ENCODE peak calls at places on chromosome 15, in eight cellular contexts. X is retina; W is kidney glomerular epithelial cell; L is activated CD8-positive, alpha-beta memory T cell treated with anti-CD3 and anti-CD28 coated beads for 1 hour; N is activated gamma-delta T cell treated with anti-CD3 and anti-CD28 coated beads, Interleukin-2, amount 50 U/mL, for 16 hours; M is amniotic stem cell; J is H9; C is memory B cell. V is an unnamed sample.

GRCh38 chr15:82936966-82937647 is 15.4 kb downstream of the HOMER2 start:
- DNase-seq in X (no peak), W (peak), L (no peak), N (no peak), M (no peak), J (no peak), C (no peak), V (no peak)

GRCh38 chr15:59738676-59739075 is 49.6 kb upstream of the BNIP2 start:
- DNase-seq in X (no peak), W (no peak), L (no peak), N (no peak), M (no peak), J (no peak), C (no peak), V (no peak)

GRCh38 chr15:45634442-45635190 is at the start of gene SQOR:
- DNase-seq in X (no peak), W (peak), L (peak), N (peak), M (no peak), J (peak), C (peak), V (peak)

GRCh38 chr15:60396964-60397771 is 618 bp downstream of the ANXA2 start:
- DNase-seq in X (peak), W (peak), L (peak), N (peak), M (peak), J (peak), C (peak), V (peak)

GRCh38 chr15:47194718-47195117 is 522.6 kb upstream of the SEMA6D start:
- DNase-seq in X (no peak), W (peak), L (no peak), N (no peak), M (no peak), J (no peak), C (no peak), V (peak)

GRCh38 chr15:64622410-64623260 is 152.8 kb downstream of the RBPMS2 start:
- DNase-seq in X (no peak), W (no peak), L (peak), N (peak), M (no peak), J (no peak), C (peak), V (no peak)

GRCh38 chr15:92637621-92638020 is 18.0 kb downstream of the FAM174B start:
- DNase-seq in X (no peak), W (no peak), L (no peak), N (no peak), M (no peak), J (no peak), C (no peak), V (no peak)

GRCh38 chr15:66151809-66152208 is 101.7 kb downstream of the MEGF11 start:
- DNase-seq in X (no peak), W (no peak), L (no peak), N (no peak), M (no peak), J (peak), C (no peak), V (peak)

GRCh38 chr15:87736921-87737389 is 519.6 kb downstream of the NTRK3 start:
- DNase-seq in X (no peak), W (no peak), L (no peak), N (no peak), M (no peak), J (no peak), C (no peak), V (no peak)

GRCh38 chr15:70566047-70566835 is 197.1 kb downstream of the UACA start:
- DNase-seq in X (peak), W (no peak), L (no peak), N (no peak), M (no peak), J (peak), C (no peak), V (no peak)

GRCh38 chr15:28960979-28961378 is 75.2 kb downstream of the APBA2 start:
- DNase-seq in X (no peak), W (no peak), L (no peak), N (no peak), M (no peak), J (no peak), C (no peak), V (no peak)

GRCh38 chr15:73244333-73244732 is 124.4 kb downstream of the HCN4 start:
- DNase-seq in X (no peak), W (no peak), L (no peak), N (no peak), M (no peak), J (peak), C (no peak), V (peak)

GRCh38 chr15:48221885-48222284 is 15.8 kb downstream of the SLC12A1 start:
- DNase-seq in X (no peak), W (no peak), L (no peak), N (no peak), M (no peak), J (no peak), C (no peak), V (no peak)

GRCh38 chr15:86624261-86625036 is 544.8 kb downstream of the AGBL1 start:
- DNase-seq in X (peak), W (peak), L (peak), N (peak), M (no peak), J (peak), C (no peak), V (peak)

GRCh38 chr15:48507416-48508065 is 138.0 kb downstream of the FBN1 start:
- DNase-seq in X (no peak), W (peak), L (no peak), N (no peak), M (peak), J (peak), C (no peak), V (peak)

V was measured in SK-N-SH.